ENCODE peak calls at places on chromosomes 3 and 15, in seven cellular contexts. D is HepG2, W is tibial nerve, F is left lung, Y is body of pancreas, Z is kidney, T is neuronal stem cell. R is an unnamed sample. For H3K36me3 and H3K4me1, the result is how much of the 10 kb centered on the place peaks cover.

GRCh38 chr3:84601303-84601702 is 357.5 kb upstream of the CADM2 start:
- DNase-seq in D (peak), W (no peak), F (no peak), Y (no peak), Z (no peak), T (peak), R (no peak)

GRCh38 chr3:19029837-19030835 is 118.2 kb upstream of the KCNH8 start:
- DNase-seq in D (no peak), W (no peak), F (no peak), Y (no peak), Z (no peak), T (no peak), R (no peak)

GRCh38 chr3:142815803-142816202 is 73.1 kb downstream of the PCOLCE2 start:
- DNase-seq in D (no peak), W (no peak), F (no peak), Y (no peak), Z (no peak), T (no peak), R (no peak)

GRCh38 chr3:197942956-197943556 is 6.9 kb upstream of the RPL35A start:
- DNase-seq in D (no peak), W (no peak), F (no peak), Y (no peak), Z (no peak), T (no peak), R (no peak)

GRCh38 chr3:133401374-133402135 is 1.7 kb downstream of the BFSP2 start:
- DNase-seq in D (no peak), W (no peak), F (no peak), Y (no peak), Z (no peak), T (no peak), R (no peak)

GRCh38 chr3:181455276-181455675 is 256.4 kb upstream of the SOX2 start:
- DNase-seq in D (no peak), W (no peak), F (no peak), Y (no peak), Z (no peak), T (no peak), R (no peak)

GRCh38 chr3:165518346-165518745 is 318.9 kb downstream of the BCHE start:
- DNase-seq in D (no peak), W (no peak), F (no peak), Y (no peak), Z (no peak), T (no peak), R (no peak)

GRCh38 chr15:82021992-82022391 is 23.8 kb downstream of the MEX3B start:
- DNase-seq in D (no peak), W (no peak), F (no peak), Y (no peak), Z (no peak), T (no peak), R (no peak)

GRCh38 chr15:101664303-101664913 is 12.2 kb upstream of the TM2D3 start:
- DNase-seq in D (peak), W (no peak), F (no peak), Y (no peak), Z (no peak), T (no peak), R (no peak)

GRCh38 chr3:146929696-146930095 is 324.6 kb upstream of the PLSCR5 start:
- DNase-seq in D (no peak), W (no peak), F (no peak), Y (no peak), Z (no peak), T (no peak), R (no peak)

GRCh38 chr3:72095521-72095920 is 310.6 kb upstream of the PROK2 start:
- DNase-seq in D (no peak), W (no peak), F (no peak), Y (no peak), Z (no peak), T (no peak), R (no peak)

GRCh38 chr15:71591057-71591456 is 219.3 kb upstream of the NR2E3 start:
- DNase-seq in D (no peak), W (no peak), F (no peak), Y (no peak), Z (no peak), T (no peak), R (no peak)

GRCh38 chr15:71586463-71586862 is 223.9 kb upstream of the NR2E3 start:
- DNase-seq in D (no peak), W (no peak), F (no peak), Y (no peak), Z (no peak), T (no peak), R (no peak)

GRCh38 chr15:71581406-71581930 is 228.9 kb upstream of the NR2E3 start:
- DNase-seq in D (no peak), W (no peak), F (no peak), Y (no peak), Z (no peak), T (no peak), R (no peak)

GRCh38 chr15:71588746-71589145 is 221.6 kb upstream of the NR2E3 start:
- DNase-seq in D (peak), W (no peak), F (no peak), Y (no peak), Z (no peak), T (no peak), R (no peak)

DNA sequence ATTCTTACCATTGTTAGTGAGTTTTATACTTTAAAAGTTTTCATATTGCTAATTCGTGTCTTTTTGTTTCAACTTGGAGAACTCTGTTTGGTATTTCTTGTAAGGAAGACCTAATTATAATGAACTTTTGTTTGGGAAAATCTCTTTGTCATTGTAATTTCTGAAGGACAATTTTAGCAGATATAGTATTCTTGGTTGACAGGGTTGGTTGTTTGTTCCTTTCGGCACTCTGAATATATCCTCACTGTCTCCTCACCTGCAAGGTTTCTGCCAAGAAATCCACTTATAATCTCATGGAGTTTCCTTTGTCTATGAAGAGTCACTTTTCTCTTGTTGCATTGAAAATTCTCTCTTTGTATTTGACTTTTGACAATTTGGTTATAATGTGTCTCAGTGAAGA is 225.2 kb upstream of the NR2E3 start:
- DNase-seq in D (no peak), W (no peak), F (no peak), Y (no peak), Z (no peak), T (no peak), R (no peak)
- H3K36me3 ChIP-seq in D (under half), W (under half), F (under half), Y (under half), Z (under half), T (under half), R (under half)

GRCh38 chr3:193872265-193872753 is 263.6 kb upstream of the HES1 start:
- DNase-seq in D (peak), W (no peak), F (no peak), Y (peak), Z (no peak), T (no peak), R (no peak)
- H3K4me1 ChIP-seq in D (under half), W (under half), F (under half), Y (under half), Z (under half), T (under half), R (under half)

DNA sequence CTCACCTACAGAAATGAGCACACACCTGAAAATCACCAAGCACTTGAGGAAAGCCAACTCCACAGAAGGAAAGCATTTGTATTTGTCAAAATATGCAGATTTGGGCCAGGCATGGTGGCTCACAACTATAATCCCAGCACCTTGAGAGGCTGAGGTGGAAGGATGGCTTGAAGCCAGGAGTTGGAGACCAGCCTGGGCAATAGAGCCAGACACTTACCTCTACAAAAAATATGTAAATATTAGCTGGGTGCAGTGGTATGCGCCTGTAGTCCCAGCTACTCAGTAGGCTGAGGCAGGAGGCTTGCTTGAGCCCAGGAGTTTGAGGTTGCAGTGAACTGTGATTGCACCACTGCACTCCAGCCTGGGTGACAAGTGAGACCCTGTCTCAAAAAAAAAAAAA is 12.3 kb downstream of the RLBP1 start:
- DNase-seq in D (no peak), W (no peak), F (peak), Y (no peak), Z (no peak), T (no peak), R (no peak)
- H3K27ac ChIP-seq in D (no peak), W (no peak), F (no peak), Y (no peak), Z (no peak), T (no peak), R (no peak)

GRCh38 chr15:90489944-90490343 is 39.8 kb upstream of the CRTC3 start:
- DNase-seq in D (peak), W (no peak), F (no peak), Y (no peak), Z (no peak), T (no peak), R (no peak)
- H3K36me3 ChIP-seq in D (under half), W (half or more), F (under half), Y (under half), Z (half or more), T (under half), R (half or more)

DNA sequence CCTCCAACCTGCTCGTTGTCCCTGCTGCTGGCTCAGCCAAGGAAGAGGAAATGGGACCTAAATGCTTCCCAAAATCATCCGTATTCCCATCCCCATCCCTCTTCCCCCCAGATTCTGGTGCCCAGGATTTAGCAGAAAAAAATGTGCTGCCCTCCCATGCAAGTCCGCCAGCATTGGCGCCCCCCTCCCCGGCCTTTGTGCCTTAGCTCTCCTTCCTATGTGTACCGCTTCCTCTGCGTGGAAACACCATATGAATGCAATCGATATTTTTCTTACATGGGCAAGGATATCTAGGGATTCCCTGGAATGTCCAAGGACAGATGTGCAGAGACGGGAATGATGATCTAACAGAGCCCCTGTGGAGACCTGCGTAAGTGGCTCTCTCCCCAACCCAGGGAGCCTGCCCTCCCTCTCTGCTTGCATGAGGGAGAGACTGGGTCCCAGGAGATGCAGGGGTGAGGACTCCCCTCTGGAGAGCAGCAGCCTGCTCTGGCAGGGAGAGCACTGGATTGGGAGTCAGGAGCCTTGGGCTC is 227.3 kb downstream of the XXYLT1 start:
- DNase-seq in D (no peak), W (no peak), F (no peak), Y (no peak), Z (no peak), T (no peak), R (no peak)
- H3K4me1 ChIP-seq in D (under half), W (under half), F (under half), Y (under half), Z (under half), T (under half), R (under half)

R was measured in lower lobe of right lung.